ENCODE peak calls at places on chromosome 14, in four cellular contexts. T is thyroid gland, H is AG09319, W is neural crest cell. G is an unnamed sample.

GRCh38 chr14:48936352-48936751 is 649.8 kb downstream of the RPS29 start:
- DNase-seq in T (no peak), H (peak; percentile 2), W (no peak), G (no peak)

GRCh38 chr14:100261621-100262020 is 22.7 kb downstream of the YY1 start:
- DNase-seq in H (no peak), W (no peak), T (no peak), G (no peak)

GRCh38 chr14:56224691-56225681 is 106.8 kb downstream of the PELI2 start:
- DNase-seq in H (no peak), T (no peak), W (no peak), G (no peak)

GRCh38 chr14:93957751-93958566 is 18.4 kb downstream of the ASB2 start:
- DNase-seq in T (no peak), H (no peak), W (no peak), G (no peak)

GRCh38 chr14:98956181-98956580 is 315.8 kb downstream of the BCL11B start:
- DNase-seq in H (no peak), W (no peak), T (no peak), G (no peak)

GRCh38 chr14:100533647-100534485 is 53.4 kb downstream of the BEGAIN start:
- DNase-seq in H (no peak), W (peak; percentile 0), T (no peak), G (peak; percentile 19)

GRCh38 chr14:53001787-53002378 is 51.0 kb upstream of the FERMT2 start:
- DNase-seq in W (no peak), T (no peak), H (no peak), G (no peak)

GRCh38 chr14:76977793-76978730 is 50.4 kb downstream of the IRF2BPL start:
- DNase-seq in H (no peak), W (no peak), T (peak; percentile 56), G (peak; percentile 68)

GRCh38 chr14:67513631-67514108 is 19.4 kb upstream of the PLEKHH1 start:
- DNase-seq in T (peak; percentile 33), H (no peak), W (no peak), G (no peak)

GRCh38 chr14:22545842-22546721 is 42.9 kb downstream of the DAD1 start:
- DNase-seq in T (no peak), H (no peak), W (no peak), G (no peak)

GRCh38 chr14:92635031-92635430 is 113.4 kb downstream of the LGMN start:
- DNase-seq in T (no peak), H (no peak), W (no peak), G (no peak)

GRCh38 chr14:75454963-75455546 is 27.2 kb downstream of the JDP2 start:
- DNase-seq in T (peak; percentile 88), H (peak; percentile 30), W (no peak), G (no peak)

GRCh38 chr14:81172881-81173280 is 47.9 kb downstream of the GTF2A1 start:
- DNase-seq in T (no peak), W (no peak), H (no peak), G (no peak)

GRCh38 chr14:61322799-61323290 is 1.5 kb downstream of the PRKCH start:
- DNase-seq in T (peak; percentile 27), W (no peak), H (no peak), G (no peak)

GRCh38 chr14:33792387-33793368 is 158.2 kb downstream of the EGLN3 start:
- DNase-seq in H (peak; percentile 56), W (peak; percentile 92), T (peak; percentile 78), G (peak; percentile 80)

GRCh38 chr14:106459971-106460730 is 933.8 kb downstream of the TMEM121 start:
- DNase-seq in H (no peak), W (no peak), T (no peak), G (no peak)

GRCh38 chr14:36664322-36665193 is 2.9 kb downstream of the PAX9 start:
- DNase-seq in W (no peak), H (no peak), T (no peak), G (no peak)

GRCh38 chr14:106067935-106068334 is 541.6 kb downstream of the TMEM121 start:
- DNase-seq in H (no peak), T (no peak), W (no peak), G (no peak)

GRCh38 chr14:73759714-73760597 is 45.8 kb upstream of the PNMA1 start:
- DNase-seq in W (peak; percentile 81), T (peak; percentile 99), H (peak; percentile 98), G (peak; percentile 94)

GRCh38 chr14:55605793-55606192 is 25.8 kb downstream of the KTN1 start:
- DNase-seq in H (no peak), T (no peak), W (no peak), G (no peak)

GRCh38 chr14:82855912-82856381 is 1322.3 kb upstream of the SEL1L start:
- DNase-seq in W (no peak), H (no peak), T (no peak), G (no peak)
- TF ChIP-seq CTCF in W (peak; percentile 75), H (peak; percentile 31), T (peak; percentile 38), G (no peak)

GRCh38 chr14:89848165-89848564 is 106.4 kb downstream of the EFCAB11 start:
- DNase-seq in H (no peak), W (no peak), T (no peak), G (no peak)
- TF ChIP-seq CTCF in H (peak; percentile 48), W (peak; percentile 45), T (no peak), G (no peak)

GRCh38 chr14:103509864-103510263 is 12.8 kb downstream of the CKB start:
- DNase-seq in T (no peak), H (no peak), W (no peak), G (no peak)

GRCh38 chr14:103511022-103511693 is 11.5 kb downstream of the CKB start:
- DNase-seq in H (no peak), T (no peak), W (no peak), G (peak; percentile 15)

GRCh38 chr14:103510311-103511021 is 12.2 kb downstream of the CKB start:
- DNase-seq in T (no peak), W (no peak), H (no peak), G (no peak)

GRCh38 chr14:103514596-103515421 is 7.8 kb downstream of the CKB start:
- DNase-seq in W (no peak), H (no peak), T (peak; percentile 91), G (no peak)

DNA sequence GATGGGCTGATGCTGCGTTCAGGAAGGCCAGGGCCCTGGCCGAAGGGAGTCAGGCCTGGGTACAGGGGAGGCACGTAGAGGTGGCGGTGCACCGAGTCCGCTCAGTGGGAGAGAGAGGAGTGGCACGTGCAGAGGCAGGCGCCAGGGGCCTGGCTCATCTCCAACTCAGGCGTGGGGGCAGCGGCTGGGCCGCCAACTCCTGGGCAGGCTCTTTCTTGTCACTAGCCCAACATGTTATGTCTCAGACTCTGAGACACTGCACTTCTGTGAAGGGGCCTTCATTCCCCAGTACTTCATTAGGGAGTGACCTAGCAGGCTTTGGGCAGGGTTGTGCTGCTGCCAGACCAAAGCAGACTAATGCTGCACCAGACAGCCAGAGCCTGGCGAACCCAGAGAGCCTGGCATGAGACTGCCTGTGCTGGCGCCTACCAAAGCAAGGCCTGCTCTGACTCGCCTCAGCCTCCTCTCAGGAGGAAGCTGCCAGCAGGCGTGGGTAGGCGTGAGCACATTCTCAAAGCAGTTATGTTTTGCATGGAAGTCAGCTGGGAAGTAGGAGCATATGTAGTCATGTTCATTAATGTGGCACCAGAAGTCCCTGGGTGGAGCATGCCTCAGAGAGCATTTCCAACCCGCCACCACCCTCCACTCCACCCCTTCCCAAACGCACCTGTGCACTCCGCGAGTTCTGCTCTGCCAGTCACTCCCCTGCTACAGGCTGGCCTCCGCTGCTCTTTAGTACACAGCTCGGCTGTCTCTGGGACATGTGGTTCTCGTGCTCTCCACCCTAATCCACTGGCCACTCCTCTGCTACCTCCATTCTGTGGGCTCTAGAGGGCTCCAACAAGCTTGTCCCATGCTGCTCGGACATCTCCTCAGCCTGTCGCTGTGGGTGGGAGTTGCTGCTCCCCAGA is 9.7 kb downstream of the CKB start:
- DNase-seq in W (no peak), H (peak; percentile 54), T (peak; percentile 94), G (no peak)
- TF ChIP-seq CTCF in W (no peak), H (no peak), T (no peak), G (no peak)

GRCh38 chr14:70811065-70811464 is 1.8 kb upstream of the MAP3K9 start:
- DNase-seq in T (no peak), W (no peak), H (no peak), G (no peak)

GRCh38 chr14:70808023-70808401 is 1.3 kb downstream of the MAP3K9 start:
- DNase-seq in W (no peak), H (no peak), T (peak; percentile 62), G (no peak)

GRCh38 chr14:70808402-70809237 is 693 bp downstream of the MAP3K9 start:
- DNase-seq in W (peak; percentile 35), H (no peak), T (peak; percentile 41), G (no peak)

GRCh38 chr14:70810621-70811020 is 1.3 kb upstream of the MAP3K9 start:
- DNase-seq in W (no peak), T (no peak), H (no peak), G (no peak)

GRCh38 chr14:70809238-70810214 is at the start of gene MAP3K9:
- DNase-seq in W (peak; percentile 85), H (no peak), T (peak; percentile 99), G (peak; percentile 64)
- TF ChIP-seq CTCF in W (no peak), H (no peak), T (peak; percentile 1), G (no peak)

G was measured in omental fat pad.